ENCODE peak calls at places on chromosomes 16 and 17, in nine cellular contexts. J is Peyer's patch, Z is GM23248, D is mesenchymal stem cell, T is keratinocyte, I is ovary, H is MM.1S, O is fibroblast of lung, R is HCT116. C is an unnamed sample. For H3K4me1, the result is how much of the 10 kb centered on the place peaks cover.

GRCh38 chr16:66324785-66325184 is 41.7 kb upstream of the CDH5 start:
- DNase-seq in R (peak), T (no peak), J (no peak), D (peak), O (peak), I (no peak), H (no peak), Z (peak), C (no peak)

GRCh38 chr16:30356401-30357084 is 1.4 kb upstream of the CD2BP2 start:
- DNase-seq in O (no peak), I (no peak), R (no peak), Z (peak), D (no peak), H (no peak), J (peak), T (no peak), C (no peak)

GRCh38 chr17:17612085-17613022 is 20.8 kb upstream of the PEMT start:
- DNase-seq in Z (no peak), D (no peak), I (no peak), O (no peak), T (no peak), R (no peak), J (no peak), H (no peak), C (no peak)

GRCh38 chr17:28925912-28926365 is 23.1 kb upstream of the DHRS13 start:
- DNase-seq in Z (peak), T (no peak), I (no peak), H (peak), D (peak), R (no peak), O (peak), J (peak), C (no peak)

GRCh38 chr17:48499248-48499647 is 31.6 kb downstream of the HOXB1 start:
- DNase-seq in J (no peak), R (no peak), O (peak), I (no peak), Z (peak), H (no peak), T (peak), D (peak), C (no peak)

GRCh38 chr16:88363239-88363891 is 19.4 kb upstream of the ZNF469 start:
- DNase-seq in H (no peak), I (no peak), R (no peak), D (no peak), T (no peak), Z (no peak), O (no peak), J (no peak), C (no peak)

GRCh38 chr16:76441886-76442285 is 164.7 kb downstream of the CNTNAP4 start:
- DNase-seq in O (no peak), Z (no peak), R (no peak), D (no peak), I (no peak), T (no peak), J (no peak), H (no peak), C (no peak)

GRCh38 chr17:499836-500543 is 147.4 kb upstream of the RPH3AL start:
- DNase-seq in R (no peak), Z (no peak), T (no peak), D (no peak), H (no peak), J (no peak), O (no peak), I (no peak), C (no peak)

GRCh38 chr17:6366144-6366755 is 68.7 kb downstream of the AIPL1 start:
- DNase-seq in I (no peak), Z (peak), O (peak), H (no peak), T (no peak), D (peak), R (peak), J (no peak), C (peak)

GRCh38 chr17:78875738-78876597 is 27.0 kb downstream of the CEP295NL start:
- DNase-seq in I (no peak), Z (peak), R (no peak), J (no peak), T (no peak), H (no peak), D (peak), O (peak), C (no peak)

GRCh38 chr16:88770459-88771293 is 14.3 kb downstream of the PIEZO1 start:
- DNase-seq in Z (no peak), R (peak), H (no peak), J (peak), O (peak), D (peak), T (peak), I (no peak), C (no peak)

GRCh38 chr17:76536511-76537287 is 810 bp downstream of the CYGB start:
- DNase-seq in J (no peak), T (no peak), Z (no peak), I (no peak), R (no peak), D (no peak), H (no peak), O (no peak), C (no peak)

GRCh38 chr16:3550851-3551847 is 26.1 kb downstream of the NLRC3 start:
- DNase-seq in H (no peak), Z (no peak), J (no peak), D (no peak), O (no peak), R (no peak), T (no peak), I (no peak), C (no peak)

GRCh38 chr17:80475949-80476876 is at the start of gene NPTX1:
- DNase-seq in I (no peak), O (no peak), T (no peak), Z (peak), D (no peak), J (no peak), H (no peak), R (no peak), C (no peak)

GRCh38 chr17:80693511-80693910 is 148.9 kb downstream of the RPTOR start:
- DNase-seq in R (no peak), J (no peak), I (no peak), H (no peak), Z (no peak), O (no peak), D (no peak), T (no peak), C (no peak)

GRCh38 chr16:68423771-68424170 is 24.5 kb downstream of the SMPD3 start:
- DNase-seq in Z (no peak), I (no peak), D (no peak), T (no peak), H (no peak), R (no peak), O (no peak), J (no peak), C (no peak)
- H3K4me1 ChIP-seq in Z (under half), I (under half), D (under half), T (under half), H (under half), R (under half), O (under half), J (under half), C (under half)

DNA sequence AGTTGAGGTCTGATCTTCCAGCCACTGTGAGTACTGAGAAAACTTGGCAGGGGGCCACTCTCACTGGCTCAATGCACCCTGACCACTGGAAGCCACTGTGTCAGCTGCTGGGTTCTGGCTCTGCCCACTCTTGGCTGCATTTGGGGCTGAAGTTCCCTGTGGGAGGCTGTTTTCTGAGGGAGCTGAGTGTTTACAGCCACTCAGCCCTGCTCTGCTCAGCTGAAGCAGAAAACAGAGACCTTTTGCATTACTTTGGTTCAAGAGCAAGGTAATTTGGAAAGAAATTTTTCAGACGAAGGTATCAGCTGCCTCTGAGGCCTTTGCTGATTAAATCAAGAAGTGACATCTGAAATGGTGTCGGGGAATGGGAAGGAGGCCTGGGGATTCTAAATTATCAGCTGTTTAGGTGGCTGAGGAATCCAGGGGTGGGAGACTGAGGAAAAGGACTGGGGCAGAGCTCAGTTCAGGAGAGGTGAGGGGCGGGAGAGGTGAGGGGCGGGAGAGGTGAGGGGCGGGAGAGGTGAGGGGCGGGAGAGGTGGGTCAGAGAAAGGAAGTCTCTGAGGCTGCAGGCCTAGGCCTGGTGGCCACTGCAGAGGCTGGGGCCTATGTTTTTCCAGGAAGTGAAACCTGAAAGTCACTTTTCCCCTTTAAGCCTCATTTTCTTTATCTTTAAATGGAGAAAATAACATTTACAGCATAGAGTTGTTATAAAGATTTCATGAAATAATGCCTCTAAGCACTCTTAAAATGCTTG is at the start of gene ACSM5:
- DNase-seq in D (no peak), I (no peak), Z (no peak), O (no peak), H (no peak), J (no peak), T (no peak), R (no peak), C (no peak)
- H3K27ac ChIP-seq in D (peak), I (no peak), Z (no peak), O (no peak), H (no peak), J (no peak), T (no peak), R (no peak), C (peak)

GRCh38 chr17:42311240-42312034 is 23.1 kb downstream of the STAT5A start:
- DNase-seq in T (no peak), D (peak), I (peak), R (no peak), H (no peak), O (peak), Z (peak), J (peak), C (no peak)

GRCh38 chr17:42313389-42313772 is 25.1 kb downstream of the STAT5A start:
- DNase-seq in D (no peak), J (no peak), I (no peak), Z (no peak), O (no peak), H (no peak), T (no peak), R (no peak), C (no peak)

GRCh38 chr17:42310281-42311156 is 22.2 kb downstream of the STAT5A start:
- DNase-seq in Z (no peak), T (no peak), D (no peak), J (no peak), I (peak), R (no peak), O (no peak), H (no peak), C (no peak)

GRCh38 chr17:42312285-42313130 is 24.2 kb downstream of the STAT5A start:
- DNase-seq in J (peak), I (peak), O (peak), H (peak), Z (peak), T (no peak), D (peak), R (no peak), C (no peak)

GRCh38 chr17:42312035-42312284 is 23.7 kb downstream of the STAT5A start:
- DNase-seq in R (no peak), O (no peak), I (peak), T (no peak), J (no peak), D (no peak), H (no peak), Z (no peak), C (no peak)
- H3K4me1 ChIP-seq in R (under half), O (under half), I (under half), T (under half), J (under half), D (under half), H (under half), Z (under half), C (under half)

DNA sequence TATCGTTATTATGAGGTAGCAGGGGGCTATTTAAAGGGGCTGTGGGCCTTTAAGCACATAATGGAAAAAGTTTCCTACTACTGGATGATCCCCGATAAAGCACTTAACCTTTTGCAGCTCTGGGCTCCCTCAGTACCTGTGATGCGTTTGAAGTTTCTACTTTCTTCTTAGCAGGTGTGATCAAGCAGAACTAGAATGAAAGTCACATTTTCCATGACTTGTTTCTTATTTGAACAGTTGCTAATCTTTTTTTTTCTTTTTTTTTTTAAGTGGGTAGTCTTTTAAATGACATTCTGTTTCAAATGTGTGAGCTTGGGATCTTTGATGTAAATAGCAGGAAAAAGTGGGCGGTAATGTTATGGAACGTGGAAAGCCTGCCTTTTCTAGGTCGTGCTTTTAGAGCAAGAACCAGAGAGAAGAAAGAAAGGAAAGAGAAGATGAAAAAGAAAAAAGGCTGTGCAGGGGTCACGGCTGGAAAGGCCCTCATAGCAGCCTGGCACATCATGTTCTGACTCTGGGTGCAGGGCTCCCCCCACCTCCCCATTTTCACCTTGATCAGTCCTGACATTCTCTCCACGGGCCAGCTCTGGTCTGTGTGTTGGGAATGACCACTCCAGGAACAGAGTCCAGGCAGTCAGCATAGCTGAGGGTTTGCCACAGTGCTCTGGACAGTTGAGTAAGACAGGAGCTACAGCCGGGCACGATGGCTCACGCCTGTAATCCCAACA is 150.6 kb downstream of the CLEC16A start:
- DNase-seq in I (no peak), T (no peak), Z (no peak), D (peak), R (no peak), H (peak), J (no peak), O (no peak), C (no peak)
- H3K27ac ChIP-seq in I (peak), T (peak), Z (no peak), D (no peak), R (peak), H (peak), J (peak), O (no peak), C (peak)

GRCh38 chr17:55067697-55068439 is 99.3 kb downstream of the STXBP4 start:
- DNase-seq in I (no peak), T (no peak), J (no peak), H (no peak), D (peak), Z (peak), R (no peak), O (peak), C (no peak)
- H3K4me1 ChIP-seq in I (under half), T (under half), J (under half), H (under half), D (under half), Z (under half), R (under half), O (under half), C (under half)

GRCh38 chr17:55266958-55267688 is 2.4 kb downstream of the HLF start:
- DNase-seq in H (no peak), O (no peak), R (no peak), D (no peak), Z (peak), I (no peak), T (no peak), J (no peak), C (no peak)

GRCh38 chr17:55265434-55266021 is 768 bp downstream of the HLF start:
- DNase-seq in H (no peak), Z (peak), O (no peak), R (no peak), D (no peak), I (no peak), J (peak), T (no peak), C (no peak)

GRCh38 chr17:55264640-55265298 is at the start of gene HLF:
- DNase-seq in R (peak), O (peak), D (peak), J (peak), H (peak), T (no peak), Z (peak), I (peak), C (no peak)

GRCh38 chr17:55267777-55268648 is 3.3 kb downstream of the HLF start:
- DNase-seq in J (no peak), I (no peak), D (no peak), H (no peak), T (no peak), Z (no peak), R (no peak), O (no peak), C (no peak)

GRCh38 chr17:55266051-55266957 is 1.5 kb downstream of the HLF start:
- DNase-seq in O (no peak), J (peak), Z (peak), I (peak), T (no peak), R (no peak), H (no peak), D (no peak), C (no peak)
- H3K27ac ChIP-seq in O (no peak), J (peak), Z (no peak), I (peak), T (no peak), R (no peak), H (no peak), D (no peak), C (peak)

DNA sequence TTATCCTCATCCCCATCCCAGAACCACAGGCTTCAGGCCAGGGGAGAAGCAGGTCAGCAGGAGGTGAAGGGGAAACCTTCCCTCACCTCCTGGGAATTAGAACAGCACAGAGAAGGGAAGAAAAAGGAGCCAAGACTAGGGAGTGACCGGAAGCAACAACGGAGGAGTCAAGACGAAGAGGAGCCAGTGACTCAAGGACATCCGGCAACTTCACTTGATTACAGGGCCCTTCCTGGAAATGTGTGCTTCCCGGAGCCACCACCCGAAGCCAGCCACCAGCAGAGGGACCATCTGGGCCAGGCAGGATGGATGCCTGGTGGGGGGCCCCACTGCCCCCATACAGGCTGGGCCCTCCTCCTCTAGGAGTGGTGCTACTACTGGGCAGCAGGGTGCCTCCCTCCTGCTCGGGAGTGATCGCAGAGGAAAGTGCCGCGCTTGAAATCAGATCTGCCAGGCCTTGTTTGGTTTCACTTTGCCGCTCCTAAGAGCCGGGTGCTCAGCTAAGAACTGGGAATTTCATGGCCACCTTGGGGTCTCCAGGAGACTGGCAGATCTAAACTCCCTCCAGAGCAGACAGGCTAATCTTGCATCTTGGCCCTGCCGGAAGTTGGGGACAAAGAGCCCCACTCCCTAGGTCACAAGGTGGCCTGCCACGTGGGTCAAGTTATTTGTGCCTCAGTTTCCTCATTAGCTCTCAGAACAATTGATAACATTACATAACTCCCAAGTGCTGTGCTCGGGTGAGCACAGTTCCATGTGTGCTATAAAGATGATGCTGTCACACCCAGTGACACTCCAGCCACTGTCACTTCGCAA is 6.6 kb downstream of the CDC42EP4 start:
- DNase-seq in T (no peak), I (peak), Z (peak), R (peak), O (peak), D (peak), J (peak), H (no peak), C (no peak)
- H3K4me1 ChIP-seq in T (half or more), I (under half), Z (half or more), R (half or more), O (under half), D (under half), J (under half), H (under half), C (half or more)